ENCODE peak calls at places on chromosomes 13 and 19, in six cellular contexts. P is T-helper 1 cell; L is WTC11; Z is stimulated activated CD4-positive, alpha-beta T cell treated with anti-CD3 and anti-CD28 coated beads, Interleukin-4, amount 100 ng/mL, for 4 hours; G is fibroblast of pulmonary artery; R is foreskin fibroblast. H is an unnamed sample.
A peak's percentile ranks its signal among the peaks of the same experiment; 100 is the strongest.

GRCh38 chr13:48402325-48402962 is 10.5 kb downstream of the LPAR6 start:
- DNase-seq in G (no peak), R (peak; percentile 7), Z (no peak), L (no peak), P (no peak), H (peak; percentile 6)

GRCh38 chr13:19596960-19597361 is 35.6 kb upstream of the TPTE2 start:
- DNase-seq in P (no peak), L (no peak), R (peak; percentile 64), G (peak; percentile 18), Z (no peak), H (peak; percentile 22)

GRCh38 chr13:84737671-84738070 is 855.4 kb upstream of the SLITRK1 start:
- DNase-seq in P (no peak), R (no peak), G (no peak), Z (no peak), L (no peak), H (no peak)

GRCh38 chr13:58324130-58324529 is 692.6 kb downstream of the PCDH17 start:
- DNase-seq in G (peak; percentile 3), P (no peak), L (no peak), R (no peak), Z (no peak), H (no peak)

GRCh38 chr19:17605761-17606745 is 50.6 kb downstream of the COLGALT1 start:
- DNase-seq in P (peak; percentile 81), L (peak; percentile 95), G (peak; percentile 80), Z (peak; percentile 86), R (peak; percentile 70), H (peak; percentile 75)

GRCh38 chr19:8515317-8515716 is 1.4 kb upstream of the ZNF414 start:
- DNase-seq in R (no peak), P (peak; percentile 34), Z (peak; percentile 42), G (no peak), L (no peak), H (no peak)

GRCh38 chr19:49854861-49855263 is 3.9 kb downstream of the PTOV1 start:
- DNase-seq in L (no peak), P (no peak), G (no peak), R (no peak), Z (no peak), H (no peak)

GRCh38 chr19:17555929-17556813 is 722 bp downstream of the COLGALT1 start:
- DNase-seq in G (peak; percentile 70), R (peak; percentile 79), Z (no peak), L (peak; percentile 72), P (no peak), H (peak; percentile 77)

GRCh38 chr13:31310781-31311180 is 111.0 kb downstream of the B3GLCT start:
- DNase-seq in P (no peak), R (peak; percentile 33), G (no peak), Z (no peak), L (no peak), H (peak; percentile 9)

GRCh38 chr19:3687393-3687773 is 12.9 kb downstream of the PIP5K1C start:
- DNase-seq in P (no peak), G (no peak), L (no peak), R (no peak), Z (no peak), H (no peak)

GRCh38 chr13:37395544-37395943 is 203.0 kb downstream of the POSTN start:
- DNase-seq in Z (no peak), P (no peak), G (no peak), L (no peak), R (no peak), H (no peak)

GRCh38 chr19:8576273-8576993 is 809 bp downstream of the MYO1F start:
- DNase-seq in R (no peak), G (no peak), Z (no peak), L (no peak), P (no peak), H (no peak)

GRCh38 chr19:5057860-5058259 is 88.9 kb downstream of the KDM4B start:
- DNase-seq in Z (no peak), P (no peak), R (no peak), G (peak; percentile 21), L (peak; percentile 48), H (peak; percentile 39)

GRCh38 chr19:53183146-53183545 is 10.0 kb downstream of the ZNF665 start:
- DNase-seq in L (no peak), Z (no peak), G (no peak), R (peak; percentile 46), P (no peak), H (no peak)

GRCh38 chr19:18020212-18021067 is 12.5 kb downstream of the ARRDC2 start:
- DNase-seq in G (peak; percentile 52), R (peak; percentile 51), P (no peak), Z (no peak), L (no peak), H (peak; percentile 78)

GRCh38 chr13:65508338-65508737 is 1721.8 kb downstream of the PCDH9 start:
- DNase-seq in Z (no peak), R (no peak), G (no peak), P (no peak), L (no peak), H (no peak)